ENCODE peak calls at places on chromosome 2, in seven cellular contexts. S, G, H, X, C, F and B are unnamed samples.

GRCh38 chr2:222322241-222322640 is 23.4 kb upstream of the PAX3 start:
- DNase-seq in S (no peak), G (no peak), H (no peak), X (no peak), C (no peak), F (no peak), B (no peak)

GRCh38 chr2:66343259-66343658 is 91.7 kb upstream of the MEIS1 start:
- DNase-seq in S (no peak), G (no peak), H (no peak), X (no peak), C (no peak), F (no peak), B (no peak)

GRCh38 chr2:170052151-170052550 is 125.8 kb upstream of the MYO3B start:
- DNase-seq in S (no peak), G (no peak), H (no peak), X (no peak), C (no peak), F (no peak), B (no peak)

GRCh38 chr2:217256261-217256660 is 396.4 kb upstream of the TNP1 start:
- DNase-seq in S (no peak), G (no peak), H (no peak), X (no peak), C (no peak), F (no peak), B (no peak)

GRCh38 chr2:202042444-202042843 is 8.8 kb downstream of the FZD7 start:
- DNase-seq in S (no peak), G (no peak), H (no peak), X (no peak), C (no peak), F (no peak), B (no peak)

GRCh38 chr2:203328735-203329549 is 748 bp downstream of the ABI2 start:
- DNase-seq in S (peak; percentile 36), G (no peak), H (peak; percentile 55), X (no peak), C (peak; percentile 72), F (no peak), B (no peak)

GRCh38 chr2:60446413-60447358 is 106.8 kb downstream of the BCL11A start:
- DNase-seq in S (no peak), G (peak; percentile 86), H (no peak), X (no peak), C (no peak), F (no peak), B (no peak)

GRCh38 chr2:240564571-240565266 is 3.6 kb upstream of the RNPEPL1 start:
- DNase-seq in S (no peak), G (no peak), H (no peak), X (no peak), C (no peak), F (no peak), B (no peak)

GRCh38 chr2:230925443-230925878 is 419 bp upstream of the GPR55 start:
- DNase-seq in S (no peak), G (peak; percentile 51), H (no peak), X (no peak), C (no peak), F (no peak), B (peak; percentile 38)

GRCh38 chr2:230922951-230923717 is 1.9 kb downstream of the GPR55 start:
- DNase-seq in S (no peak), G (no peak), H (no peak), X (no peak), C (no peak), F (no peak), B (no peak)

GRCh38 chr2:230924092-230924469 is 961 bp downstream of the GPR55 start:
- DNase-seq in S (no peak), G (no peak), H (no peak), X (no peak), C (no peak), F (no peak), B (no peak)

GRCh38 chr2:230925879-230926765 is 1.1 kb upstream of the GPR55 start:
- DNase-seq in S (no peak), G (peak; percentile 70), H (no peak), X (no peak), C (no peak), F (no peak), B (no peak)

DNA sequence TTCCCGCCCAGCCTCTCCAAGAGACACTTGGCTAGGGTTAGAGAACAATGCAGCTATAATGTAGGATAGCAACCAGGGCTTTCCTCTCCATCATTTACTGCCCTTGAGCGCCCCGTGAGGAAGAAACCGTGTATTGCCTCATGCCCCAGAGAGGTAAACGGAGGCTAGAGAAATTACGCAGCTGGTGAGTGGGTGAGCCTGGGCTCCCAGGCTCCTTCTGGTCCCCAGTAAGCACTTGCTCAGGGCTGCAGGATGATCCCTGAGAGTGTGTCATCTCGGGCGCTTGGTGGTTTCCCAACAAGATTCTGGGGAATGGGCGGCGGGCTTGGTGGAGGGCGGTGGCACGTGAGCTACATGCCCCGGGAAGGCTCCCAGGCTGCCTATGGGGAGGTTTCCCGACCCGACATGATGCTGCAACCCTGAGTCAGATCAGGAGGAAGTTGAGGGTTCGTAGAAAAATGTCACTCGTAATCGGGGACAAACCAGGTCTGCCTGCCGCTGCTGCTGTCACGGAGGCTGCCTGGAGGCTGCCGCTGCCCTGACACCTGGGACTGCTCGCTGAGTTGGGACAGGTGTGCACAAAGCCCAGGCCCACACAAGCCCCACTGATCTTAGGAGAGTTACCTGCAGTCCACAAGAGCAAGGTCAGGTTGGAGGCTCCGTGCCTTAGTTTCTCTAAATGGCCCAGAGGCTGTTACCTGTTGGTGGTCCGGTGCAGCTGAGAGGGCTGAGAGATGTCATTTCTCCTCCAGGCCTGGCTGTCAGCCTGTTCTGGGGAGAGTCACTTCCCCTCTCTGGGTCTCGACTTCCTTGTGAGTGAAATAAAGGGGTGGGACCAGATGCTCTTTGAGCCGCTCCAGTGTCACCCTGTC is at the start of gene GPR55:
- DNase-seq in S (peak; percentile 20), G (peak; percentile 56), H (peak; percentile 52), X (no peak), C (peak; percentile 83), F (no peak), B (peak; percentile 40)
- TF ChIP-seq CTCF in S (no peak), G (peak; percentile 75), H (peak; percentile 40), X (no peak), C (peak; percentile 75), F (peak; percentile 57), B (peak; percentile 67)

GRCh38 chr2:226336283-226336682 is 463.3 kb downstream of the IRS1 start:
- DNase-seq in S (no peak), G (no peak), H (no peak), X (no peak), C (no peak), F (no peak), B (no peak)

GRCh38 chr2:226339616-226340015 is 460.0 kb downstream of the IRS1 start:
- DNase-seq in S (no peak), G (no peak), H (no peak), X (no peak), C (no peak), F (no peak), B (no peak)

GRCh38 chr2:226334981-226335720 is 464.5 kb downstream of the IRS1 start:
- DNase-seq in S (no peak), G (no peak), H (no peak), X (no peak), C (no peak), F (peak; percentile 24), B (no peak)

GRCh38 chr2:226337941-226338605 is 461.5 kb downstream of the IRS1 start:
- DNase-seq in S (no peak), G (no peak), H (no peak), X (no peak), C (no peak), F (no peak), B (no peak)

DNA sequence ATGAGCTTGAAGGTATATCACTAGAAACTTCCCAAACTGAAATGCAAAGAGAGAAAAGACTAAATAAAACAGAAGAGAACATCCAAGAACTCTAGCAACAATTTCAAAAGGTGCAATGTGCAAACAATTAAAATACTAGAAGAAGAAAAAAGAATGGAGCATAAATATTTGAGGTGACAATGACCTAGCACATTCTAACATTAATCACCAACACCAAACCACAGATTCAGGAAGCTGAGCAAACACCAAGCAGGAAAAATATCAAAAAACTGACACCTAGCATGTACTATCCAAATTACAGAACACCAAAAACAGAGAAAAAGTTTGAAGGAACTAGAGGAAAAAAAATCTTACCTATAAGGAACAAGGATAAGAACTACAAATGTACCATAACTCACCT is 460.8 kb downstream of the IRS1 start:
- DNase-seq in S (no peak), G (no peak), H (no peak), X (no peak), C (no peak), F (no peak), B (no peak)
- TF ChIP-seq REST in S (no peak), G (no peak), H (no peak), X (no peak), C (no peak), F (no peak), B (no peak)

DNA sequence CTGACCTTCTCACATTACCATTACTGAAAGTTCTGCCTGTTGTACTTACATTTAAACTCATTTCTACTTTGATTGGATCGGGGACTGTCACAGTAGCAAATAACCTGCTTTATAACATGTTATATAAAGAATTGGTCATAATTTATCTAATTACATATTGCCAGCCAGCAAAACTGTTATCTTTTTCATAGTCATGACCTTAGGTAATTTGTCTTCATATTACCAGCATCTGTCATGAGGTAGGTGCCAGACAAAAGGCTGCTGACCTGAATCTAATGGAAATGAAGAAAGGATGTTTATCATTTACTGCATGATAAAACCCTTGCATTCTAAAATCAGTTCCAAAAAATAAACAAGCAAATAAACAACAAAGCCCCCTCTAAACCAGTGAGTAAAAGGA is 89.4 kb upstream of the LRP1B start:
- DNase-seq in S (no peak), G (no peak), H (no peak), X (no peak), C (no peak), F (no peak), B (no peak)
- TF ChIP-seq CTCF in S (no peak), G (no peak), H (no peak), X (no peak), C (no peak), F (no peak), B (no peak)

GRCh38 chr2:239296020-239296932 is 104.5 kb downstream of the HDAC4 start:
- DNase-seq in S (no peak), G (no peak), H (no peak), X (no peak), C (no peak), F (no peak), B (no peak)

GRCh38 chr2:239297142-239298125 is 103.4 kb downstream of the HDAC4 start:
- DNase-seq in S (no peak), G (no peak), H (no peak), X (no peak), C (no peak), F (no peak), B (no peak)

GRCh38 chr2:239293450-239294430 is 107.1 kb downstream of the HDAC4 start:
- DNase-seq in S (no peak), G (peak; percentile 26), H (peak; percentile 61), X (no peak), C (no peak), F (no peak), B (no peak)

GRCh38 chr2:239294571-239295054 is 106.2 kb downstream of the HDAC4 start:
- DNase-seq in S (no peak), G (no peak), H (peak; percentile 75), X (no peak), C (no peak), F (no peak), B (no peak)

DNA sequence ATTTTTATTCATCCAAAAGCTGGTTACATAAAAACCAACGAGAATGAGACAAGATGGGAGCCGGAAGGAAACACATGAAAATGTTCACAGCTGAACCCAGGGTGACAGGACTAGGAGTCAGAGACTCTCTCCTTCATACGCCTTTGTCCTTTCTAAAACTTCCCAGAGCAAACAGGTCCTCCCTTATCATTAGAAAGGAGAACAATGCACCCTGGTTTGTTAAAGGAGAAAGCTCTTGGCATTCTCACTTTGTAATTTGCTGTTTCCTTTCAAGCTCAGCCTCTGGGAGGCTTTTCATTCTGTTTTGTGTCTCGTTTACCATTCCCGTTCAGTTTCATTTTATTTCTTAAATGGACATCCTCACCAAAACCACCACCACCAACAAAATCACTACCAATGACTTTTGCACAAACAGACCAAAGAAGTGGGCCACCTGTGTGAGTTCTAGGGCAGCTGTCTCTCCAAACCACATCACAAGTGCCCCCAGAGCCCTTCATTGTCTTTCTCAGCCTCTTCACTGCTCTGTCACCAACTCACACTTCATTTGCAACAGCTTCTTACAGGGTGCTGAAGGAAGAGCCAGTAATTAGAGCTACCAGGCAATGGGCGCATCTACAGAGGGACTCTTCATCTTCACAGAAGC is 105.3 kb downstream of the HDAC4 start:
- DNase-seq in S (no peak), G (no peak), H (no peak), X (no peak), C (peak; percentile 73), F (no peak), B (no peak)
- TF ChIP-seq REST in S (no peak), G (no peak), H (no peak), X (no peak), C (no peak), F (no peak), B (no peak)